ENCODE peak calls at places on chromosomes 13 and 19, in five cellular contexts. T, L, B, D and I are unnamed samples.

GRCh38 chr19:2546128-2547032 is 70.5 kb downstream of the GADD45B start:
- DNase-seq in T (peak), L (no peak), B (no peak), D (no peak), I (no peak)

GRCh38 chr19:7831452-7831851 is 1.4 kb downstream of the EVI5L start:
- DNase-seq in T (peak), L (peak), B (peak), D (peak), I (peak)

GRCh38 chr19:47885067-47885463 is 1.1 kb downstream of the SULT2A1 start:
- DNase-seq in T (no peak), L (no peak), B (no peak), D (no peak), I (no peak)

GRCh38 chr19:58020985-58021384 is 12.8 kb upstream of the ZSCAN1 start:
- DNase-seq in T (no peak), L (no peak), B (no peak), D (no peak), I (no peak)

GRCh38 chr13:67267136-67267535 is 37.0 kb upstream of the PCDH9 start:
- DNase-seq in T (no peak), L (peak), B (no peak), D (no peak), I (no peak)

GRCh38 chr13:93767917-93768422 is 541.4 kb downstream of the GPC6 start:
- DNase-seq in T (no peak), L (no peak), B (no peak), D (peak), I (no peak)

GRCh38 chr19:50559636-50560035 is 8.6 kb downstream of the LRRC4B start:
- DNase-seq in T (no peak), L (no peak), B (no peak), D (no peak), I (no peak)

GRCh38 chr19:44949550-44949949 is 3.7 kb downstream of the APOC2 start:
- DNase-seq in T (no peak), L (no peak), B (no peak), D (no peak), I (no peak)

GRCh38 chr13:95485045-95485517 is 67.4 kb upstream of the CLDN10 start:
- DNase-seq in T (no peak), L (peak), B (peak), D (peak), I (peak)

GRCh38 chr13:106416645-106417044 is 118.8 kb downstream of the EFNB2 start:
- DNase-seq in T (no peak), L (no peak), B (no peak), D (no peak), I (no peak)

GRCh38 chr13:71607575-71607974 is 259.4 kb downstream of the DACH1 start:
- DNase-seq in T (no peak), L (no peak), B (no peak), D (no peak), I (no peak)

GRCh38 chr19:1412323-1412923 is 5.0 kb downstream of the DAZAP1 start:
- DNase-seq in T (no peak), L (no peak), B (no peak), D (no peak), I (no peak)

GRCh38 chr13:24629320-24629719 is 50.9 kb upstream of the ATP12A start:
- DNase-seq in T (no peak), L (no peak), B (no peak), D (no peak), I (no peak)

GRCh38 chr19:28569132-28570114 is 643.5 kb downstream of the UQCRFS1 start:
- DNase-seq in T (peak), L (no peak), B (no peak), D (no peak), I (no peak)

GRCh38 chr13:37700887-37701286 is 102.3 kb upstream of the POSTN start:
- DNase-seq in T (no peak), L (peak), B (no peak), D (no peak), I (no peak)

GRCh38 chr19:39915848-39916215 is 18.6 kb downstream of the FCGBP start:
- DNase-seq in T (no peak), L (no peak), B (no peak), D (no peak), I (no peak)

GRCh38 chr19:46736544-46737274 is 9.1 kb upstream of the FKRP start:
- DNase-seq in T (no peak), L (no peak), B (no peak), D (no peak), I (no peak)

GRCh38 chr19:34259367-34259865 is 5.1 kb downstream of the GARRE1 start:
- DNase-seq in T (no peak), L (peak), B (no peak), D (no peak), I (no peak)

GRCh38 chr13:41244555-41244954 is 18.8 kb downstream of the MTRF1 start:
- DNase-seq in T (no peak), L (no peak), B (peak), D (no peak), I (peak)

GRCh38 chr13:90233933-90234672 is 1113.4 kb upstream of the MIR17HG start:
- DNase-seq in T (no peak), L (no peak), B (no peak), D (no peak), I (no peak)

GRCh38 chr13:110581489-110582185 is 20.1 kb upstream of the RAB20 start:
- DNase-seq in T (no peak), L (no peak), B (no peak), D (no peak), I (no peak)
- TF ChIP-seq CTCF in T (no peak), L (no peak), B (no peak), D (no peak), I (no peak)

DNA sequence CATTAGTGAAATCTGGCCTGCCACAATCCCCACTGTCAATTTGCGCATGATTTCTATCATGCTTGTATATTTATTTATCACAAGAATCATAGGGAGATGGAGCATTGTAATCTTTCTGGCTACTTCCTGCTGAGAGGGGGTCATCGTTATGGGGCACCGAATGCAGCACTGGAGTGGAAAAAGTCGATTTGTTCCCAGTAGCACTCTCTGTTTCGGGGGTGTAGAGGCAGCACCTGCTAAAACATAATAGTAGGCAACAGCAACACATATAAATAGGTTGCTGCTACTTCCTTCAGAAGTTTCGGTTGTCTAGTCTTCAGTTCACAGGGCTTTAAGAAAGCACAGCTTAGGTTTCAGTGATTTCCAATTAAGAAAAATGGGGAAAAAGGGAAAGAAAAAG is 23.4 kb upstream of the CEACAM21 start:
- DNase-seq in T (no peak), L (no peak), B (no peak), D (no peak), I (no peak)
- TF ChIP-seq CTCF in T (no peak), L (no peak), B (no peak), D (no peak), I (no peak)

DNA sequence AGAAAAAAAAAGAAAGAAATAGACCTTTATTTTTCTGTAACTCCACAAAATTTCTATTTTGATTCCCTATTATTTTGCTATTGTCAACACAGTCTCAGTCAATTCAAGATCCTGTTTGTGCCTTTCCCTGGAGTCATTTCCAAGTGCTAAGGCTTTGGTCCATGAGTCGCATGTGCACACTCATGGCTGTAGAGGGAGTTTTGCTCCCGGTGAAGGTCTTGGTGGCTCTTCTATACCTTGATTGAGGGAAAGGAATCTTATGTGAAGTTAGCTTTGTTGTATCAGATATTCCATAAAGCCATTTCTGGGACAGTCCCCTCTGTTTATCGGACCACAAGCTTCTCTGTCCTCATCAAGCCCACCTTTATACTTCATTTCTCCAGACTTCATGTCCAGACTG is 58.7 kb upstream of the ALOX5AP start:
- DNase-seq in T (no peak), L (peak), B (peak), D (peak), I (peak)
- TF ChIP-seq CTCF in T (peak), L (peak), B (peak), D (peak), I (peak)

DNA sequence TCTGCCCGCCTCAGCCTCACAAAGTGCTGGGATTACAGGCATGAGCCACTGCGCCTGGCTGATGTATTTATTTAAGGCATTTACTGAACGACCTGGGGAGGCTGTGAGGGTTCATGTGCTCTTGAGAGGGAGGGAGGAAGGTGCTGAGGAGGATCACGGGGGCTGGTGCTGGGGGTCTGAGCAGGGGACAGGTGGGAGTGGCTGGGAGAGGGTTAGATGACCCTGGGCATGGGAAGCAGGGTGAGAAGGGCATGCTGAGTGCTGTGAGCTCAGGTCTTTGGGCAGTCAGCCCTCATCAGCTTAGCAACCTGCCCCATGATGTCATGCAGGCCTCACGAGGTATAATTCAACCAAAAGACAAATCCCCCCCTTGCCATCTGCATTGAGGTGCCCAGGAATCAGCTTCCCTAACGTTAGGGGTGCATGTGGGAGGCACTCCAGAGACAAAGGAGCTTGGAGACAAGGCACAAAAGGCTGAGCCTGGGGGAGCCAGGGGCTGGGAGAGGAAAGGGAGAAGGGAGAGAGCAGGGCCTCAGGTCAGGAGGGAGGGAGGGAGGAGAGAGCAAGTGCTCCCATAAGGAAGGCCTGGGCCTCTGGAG is 36.4 kb downstream of the SUGP2 start:
- DNase-seq in T (no peak), L (no peak), B (no peak), D (no peak), I (no peak)
- TF ChIP-seq CTCF in T (no peak), L (no peak), B (no peak), D (no peak), I (no peak)

GRCh38 chr13:98482476-98483444 is 94.1 kb downstream of the STK24 start:
- DNase-seq in T (no peak), L (peak), B (peak), D (no peak), I (peak)
- TF ChIP-seq CTCF in T (no peak), L (peak), B (peak), D (no peak), I (no peak)